ENCODE peak calls at places on chromosomes 13 and 19, in six cellular contexts. K, R, W, X, O and G are unnamed samples.

GRCh38 chr19:409006-409514 is at the start of gene C2CD4C:
- DNase-seq in K (peak), R (no peak), W (peak), X (peak), O (no peak), G (peak)

GRCh38 chr19:18205180-18205915 is 1.5 kb upstream of the RAB3A start:
- DNase-seq in K (peak), R (no peak), W (peak), X (peak), O (no peak), G (no peak)

GRCh38 chr13:105083986-105084385 is 1451.5 kb downstream of the EFNB2 start:
- DNase-seq in K (no peak), R (no peak), W (no peak), X (peak), O (no peak), G (no peak)

GRCh38 chr13:33636955-33637670 is 180.8 kb upstream of the RFC3 start:
- DNase-seq in K (no peak), R (no peak), W (no peak), X (no peak), O (no peak), G (no peak)

GRCh38 chr19:47719047-47719885 is 6.0 kb downstream of the EHD2 start:
- DNase-seq in K (no peak), R (no peak), W (no peak), X (peak), O (peak), G (no peak)

GRCh38 chr13:37194428-37194861 is 89.0 kb upstream of the CSNK1A1L start:
- DNase-seq in K (no peak), R (no peak), W (no peak), X (no peak), O (no peak), G (no peak)

GRCh38 chr13:66950666-66951065 is 279.5 kb downstream of the PCDH9 start:
- DNase-seq in K (no peak), R (no peak), W (no peak), X (peak), O (no peak), G (no peak)

GRCh38 chr19:42206871-42207755 is 10.4 kb downstream of the DEDD2 start:
- DNase-seq in K (peak), R (no peak), W (no peak), X (no peak), O (no peak), G (no peak)

GRCh38 chr19:6423499-6424189 is 967 bp downstream of the KHSRP start:
- DNase-seq in K (peak), R (no peak), W (peak), X (peak), O (peak), G (no peak)

GRCh38 chr13:25528266-25528665 is 156.5 kb downstream of the ATP8A2 start:
- DNase-seq in K (no peak), R (no peak), W (no peak), X (no peak), O (no peak), G (no peak)

GRCh38 chr13:35714588-35714987 is 238.1 kb upstream of the MAB21L1 start:
- DNase-seq in K (no peak), R (no peak), W (peak), X (peak), O (no peak), G (no peak)

GRCh38 chr13:25733696-25734435 is 317.9 kb downstream of the SHISA2 start:
- DNase-seq in K (no peak), R (no peak), W (peak), X (no peak), O (no peak), G (no peak)

GRCh38 chr19:10544242-10544752 is 593 bp downstream of the ATG4D start:
- DNase-seq in K (peak), R (no peak), W (no peak), X (no peak), O (no peak), G (no peak)

GRCh38 chr13:30846311-30846710 is 59.8 kb upstream of the MEDAG start:
- DNase-seq in K (no peak), R (no peak), W (no peak), X (no peak), O (no peak), G (no peak)

GRCh38 chr13:52162279-52163101 is 3.1 kb upstream of the NEK3 start:
- DNase-seq in K (no peak), R (peak), W (no peak), X (no peak), O (peak), G (no peak)

GRCh38 chr13:100724568-100724967 is 50.0 kb upstream of the TMTC4 start:
- DNase-seq in K (no peak), R (no peak), W (peak), X (no peak), O (no peak), G (no peak)

GRCh38 chr13:73082471-73082870 is 23.7 kb downstream of the KLF5 start:
- DNase-seq in K (no peak), R (no peak), W (no peak), X (no peak), O (no peak), G (no peak)

GRCh38 chr19:29714371-29714952 is 599 bp downstream of the C19orf12 start:
- DNase-seq in K (peak), R (no peak), W (no peak), X (no peak), O (no peak), G (no peak)

GRCh38 chr19:50795665-50796073 is 5.5 kb downstream of the ACP4 start:
- DNase-seq in K (no peak), R (no peak), W (no peak), X (no peak), O (no peak), G (no peak)

GRCh38 chr13:39858794-39859193 is 203.3 kb downstream of the COG6 start:
- DNase-seq in K (no peak), R (no peak), W (no peak), X (no peak), O (no peak), G (no peak)

GRCh38 chr13:75432045-75432444 is 49.9 kb downstream of the TBC1D4 start:
- DNase-seq in K (no peak), R (no peak), W (peak), X (no peak), O (peak), G (no peak)

GRCh38 chr13:75407998-75408397 is 74.0 kb downstream of the TBC1D4 start:
- DNase-seq in K (no peak), R (no peak), W (no peak), X (no peak), O (no peak), G (no peak)

GRCh38 chr19:20482721-20483120 is 82.9 kb downstream of the ZNF737 start:
- DNase-seq in K (no peak), R (no peak), W (no peak), X (no peak), O (no peak), G (peak)

GRCh38 chr19:48194041-48194871 is 23.8 kb downstream of the ZSWIM9 start:
- DNase-seq in K (no peak), R (no peak), W (peak), X (peak), O (peak), G (peak)

GRCh38 chr19:51139299-51140018 is 2.6 kb upstream of the SIGLEC7 start:
- DNase-seq in K (no peak), R (no peak), W (no peak), X (no peak), O (no peak), G (no peak)

GRCh38 chr13:52695856-52696255 is 43.2 kb downstream of the SUGT1 start:
- DNase-seq in K (no peak), R (no peak), W (no peak), X (no peak), O (peak), G (no peak)

GRCh38 chr13:27728271-27728670 is 64.0 kb upstream of the GSX1 start:
- DNase-seq in K (peak), R (no peak), W (no peak), X (no peak), O (no peak), G (no peak)

GRCh38 chr19:14433454-14434156 is 499 bp downstream of the PKN1 start:
- DNase-seq in K (no peak), R (no peak), W (peak), X (peak), O (no peak), G (peak)

GRCh38 chr19:14416743-14417214 is 2.4 kb downstream of the DDX39A start:
- DNase-seq in K (no peak), R (no peak), W (no peak), X (no peak), O (no peak), G (no peak)

GRCh38 chr13:77981191-77981925 is 62.7 kb upstream of the EDNRB start:
- DNase-seq in K (no peak), R (no peak), W (no peak), X (no peak), O (no peak), G (no peak)

GRCh38 chr19:36236946-36237310 is 22.0 kb downstream of the ZNF146 start:
- DNase-seq in K (no peak), R (no peak), W (no peak), X (no peak), O (no peak), G (no peak)

DNA sequence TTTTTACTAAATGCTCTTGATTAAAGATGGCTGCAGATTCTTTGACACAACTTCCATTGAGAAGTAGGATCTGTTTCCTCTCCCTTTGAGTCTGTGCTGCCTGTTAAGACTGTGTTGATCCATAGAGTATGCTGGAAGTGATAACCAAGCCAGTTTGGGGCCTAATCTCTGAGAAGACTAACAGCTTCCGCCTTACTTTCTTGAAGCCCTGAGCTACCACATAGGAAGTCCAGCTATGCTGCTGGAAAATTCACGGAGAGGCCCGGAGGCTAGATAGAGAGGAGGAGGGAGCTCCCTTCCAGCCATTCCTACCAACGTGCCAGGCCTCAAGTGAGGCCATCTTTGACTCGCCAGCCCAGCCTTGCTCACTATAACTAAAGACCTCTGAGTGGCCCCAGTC is 12.5 kb downstream of the RAP2A start:
- DNase-seq in K (no peak), R (no peak), W (no peak), X (no peak), O (no peak), G (no peak)
- TF ChIP-seq JUND in K (no peak), R (no peak), W (no peak), X (no peak), O (no peak), G (no peak)

GRCh38 chr19:57161985-57162544 is 5.2 kb downstream of the DUXA start:
- DNase-seq in K (no peak), R (no peak), W (no peak), X (no peak), O (no peak), G (no peak)
- TF ChIP-seq JUND in K (no peak), R (no peak), W (no peak), X (no peak), O (no peak), G (no peak)

DNA sequence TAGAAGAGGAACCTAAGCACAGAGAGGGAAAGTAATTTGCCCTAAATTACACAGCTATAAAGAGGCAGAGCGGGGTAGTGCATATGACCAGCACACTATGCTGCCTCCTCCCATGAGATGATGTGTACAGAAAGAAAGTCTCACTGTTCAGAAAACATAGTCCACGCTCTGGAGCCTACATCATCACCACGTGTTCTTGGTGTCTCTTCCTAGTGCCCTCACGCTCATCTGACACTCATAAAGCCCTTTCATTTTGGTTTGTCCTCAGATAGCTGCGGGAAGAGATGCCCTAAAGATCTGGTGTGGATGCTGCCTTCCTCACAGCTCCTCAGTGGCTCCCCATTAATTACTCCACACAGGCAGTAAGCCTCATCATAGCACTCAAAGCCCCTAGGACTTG is 27.4 kb upstream of the SIAH3 start:
- DNase-seq in K (no peak), R (no peak), W (no peak), X (no peak), O (no peak), G (no peak)
- TF ChIP-seq JUND in K (no peak), R (no peak), W (no peak), X (no peak), O (no peak), G (no peak)

GRCh38 chr19:16315825-16316505 is 8.7 kb upstream of the KLF2 start:
- DNase-seq in K (peak), R (no peak), W (no peak), X (no peak), O (no peak), G (no peak)
- TF ChIP-seq JUND in K (peak), R (no peak), W (no peak), X (peak), O (no peak), G (no peak)

DNA sequence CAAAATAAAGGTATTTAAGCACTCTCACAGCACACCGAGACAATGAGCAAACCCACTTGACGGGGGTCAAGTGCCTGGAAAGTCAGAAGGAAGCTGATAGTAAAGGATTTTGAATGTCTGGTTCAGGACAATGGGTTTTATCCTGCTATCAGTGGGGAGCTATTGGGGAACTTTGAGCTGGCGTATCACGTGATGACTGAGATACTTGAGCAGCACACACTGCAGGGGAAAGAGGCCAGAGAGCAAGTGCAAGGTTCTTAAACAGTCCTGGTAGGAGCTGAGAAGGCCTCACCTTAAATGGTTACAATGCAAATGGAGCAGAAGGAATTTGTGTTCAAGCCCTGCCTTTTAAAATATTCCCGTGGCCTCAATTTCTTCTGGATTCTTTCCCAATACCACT is 225.3 kb downstream of the LACC1 start:
- DNase-seq in K (no peak), R (no peak), W (no peak), X (no peak), O (no peak), G (no peak)
- TF ChIP-seq JUND in K (no peak), R (no peak), W (no peak), X (no peak), O (no peak), G (no peak)

DNA sequence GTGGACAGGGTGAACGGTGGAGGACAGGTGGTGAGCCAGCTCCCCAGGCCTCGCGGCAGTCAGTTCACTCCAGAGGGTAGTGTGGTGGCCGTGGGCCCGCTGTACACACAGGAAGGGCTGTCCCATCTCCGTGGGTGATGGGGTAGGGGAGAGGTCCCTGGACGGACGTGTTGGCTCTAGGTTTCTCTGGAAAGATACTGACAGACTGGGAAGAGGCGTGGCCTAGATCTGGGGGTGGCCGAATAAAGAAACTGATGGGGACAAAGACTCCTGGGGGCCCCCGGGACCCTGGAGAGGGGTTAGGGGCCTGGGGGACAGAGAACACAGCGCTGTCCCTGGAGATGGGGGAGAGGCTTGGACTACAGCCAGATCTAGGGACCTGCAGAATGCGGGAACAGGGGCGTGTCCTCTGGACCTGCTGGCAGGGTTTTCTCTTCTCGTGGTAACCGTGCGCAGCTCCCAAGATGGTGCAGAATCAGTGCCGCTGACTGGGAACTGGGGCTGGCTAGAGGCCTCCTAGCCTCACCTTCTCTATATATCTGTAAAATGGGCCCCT is 4.0 kb upstream of the PRAM1 start:
- DNase-seq in K (peak), R (no peak), W (no peak), X (no peak), O (no peak), G (no peak)
- TF ChIP-seq JUND in K (no peak), R (no peak), W (no peak), X (no peak), O (no peak), G (no peak)

GRCh38 chr13:106815545-106815944 is 247.6 kb upstream of the ARGLU1 start:
- DNase-seq in K (no peak), R (no peak), W (no peak), X (no peak), O (no peak), G (no peak)

GRCh38 chr13:106818971-106819370 is 251.0 kb upstream of the ARGLU1 start:
- DNase-seq in K (no peak), R (no peak), W (peak), X (no peak), O (no peak), G (no peak)

GRCh38 chr13:106810069-106810468 is 242.1 kb upstream of the ARGLU1 start:
- DNase-seq in K (no peak), R (no peak), W (no peak), X (no peak), O (no peak), G (no peak)

GRCh38 chr13:106819413-106820180 is 251.7 kb upstream of the ARGLU1 start:
- DNase-seq in K (no peak), R (no peak), W (no peak), X (no peak), O (no peak), G (no peak)

DNA sequence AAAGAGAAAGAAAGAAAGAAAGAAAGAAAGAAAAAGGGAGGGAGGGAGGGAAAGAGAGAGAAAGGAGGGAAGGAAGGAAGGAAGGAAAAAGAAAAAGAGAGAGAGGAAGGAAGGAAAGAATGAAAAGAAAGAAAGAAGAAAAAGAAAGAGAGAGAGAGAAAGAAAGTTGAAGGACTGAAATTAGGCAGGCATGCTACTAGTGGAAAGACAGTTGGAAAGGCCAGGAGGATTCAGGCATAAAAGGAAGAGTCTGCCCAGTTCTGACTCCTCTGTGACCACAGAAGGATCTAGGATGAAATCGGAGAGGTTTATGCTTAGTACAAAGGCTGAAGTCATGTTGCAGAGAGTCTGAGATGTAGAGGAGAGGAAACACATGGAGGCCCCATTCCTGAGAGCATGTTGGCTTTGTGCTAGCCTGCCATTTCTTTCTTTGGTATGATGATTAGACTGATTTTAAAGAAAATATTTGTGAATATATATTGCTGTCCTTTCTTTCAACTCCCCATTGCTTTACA is 246.5 kb upstream of the ARGLU1 start:
- DNase-seq in K (no peak), R (no peak), W (no peak), X (no peak), O (no peak), G (no peak)
- TF ChIP-seq JUND in K (no peak), R (no peak), W (no peak), X (no peak), O (no peak), G (no peak)

GRCh38 chr19:44807162-44807561 is 1.7 kb upstream of the BCAM start:
- DNase-seq in K (no peak), R (no peak), W (peak), X (no peak), O (peak), G (no peak)
- TF ChIP-seq JUND in K (no peak), R (no peak), W (no peak), X (no peak), O (no peak), G (no peak)